ENCODE peak calls at places on chromosomes 13 and 19, in nine cellular contexts. One of them, this sample, is unnamed.

GRCh38 chr13:20713751-20714150 is 10.3 kb downstream of the IL17D start:
- DNase-seq in B cell: no peak
- DNase-seq in heart right ventricle: no peak
- DNase-seq in glutamatergic neuron: no peak
- DNase-seq in epithelial cell of esophagus: no peak
- DNase-seq in left lung: no peak
- DNase-seq in BE2C: no peak
- DNase-seq in AG04450: no peak
- DNase-seq in breast epithelium: no peak
- DNase-seq in this sample: no peak

GRCh38 chr19:17234911-17235617 is 9.0 kb downstream of the OCEL1 start:
- DNase-seq in B cell: peak; percentile 80
- DNase-seq in heart right ventricle: peak; percentile 50
- DNase-seq in glutamatergic neuron: no peak
- DNase-seq in epithelial cell of esophagus: peak; percentile 69
- DNase-seq in left lung: peak; percentile 57
- DNase-seq in BE2C: peak; percentile 55
- DNase-seq in AG04450: no peak
- DNase-seq in breast epithelium: no peak
- DNase-seq in this sample: peak; percentile 81

GRCh38 chr13:50375792-50376191 is 360.5 kb downstream of the KCNRG start:
- DNase-seq in B cell: no peak
- DNase-seq in heart right ventricle: no peak
- DNase-seq in glutamatergic neuron: no peak
- DNase-seq in epithelial cell of esophagus: peak; percentile 69
- DNase-seq in left lung: no peak
- DNase-seq in BE2C: no peak
- DNase-seq in AG04450: no peak
- DNase-seq in breast epithelium: no peak
- DNase-seq in this sample: no peak

GRCh38 chr19:5686326-5686646 is 3.8 kb upstream of the RPL36 start:
- DNase-seq in B cell: no peak
- DNase-seq in heart right ventricle: no peak
- DNase-seq in glutamatergic neuron: no peak
- DNase-seq in epithelial cell of esophagus: no peak
- DNase-seq in left lung: no peak
- DNase-seq in BE2C: no peak
- DNase-seq in AG04450: no peak
- DNase-seq in breast epithelium: no peak
- DNase-seq in this sample: no peak

GRCh38 chr19:43591904-43592772 is 3.8 kb downstream of the IRGQ start:
- DNase-seq in B cell: no peak
- DNase-seq in heart right ventricle: no peak
- DNase-seq in glutamatergic neuron: no peak
- DNase-seq in epithelial cell of esophagus: no peak
- DNase-seq in left lung: no peak
- DNase-seq in BE2C: no peak
- DNase-seq in AG04450: no peak
- DNase-seq in breast epithelium: no peak
- DNase-seq in this sample: no peak

GRCh38 chr19:2354670-2355069 is 5.4 kb upstream of the TMPRSS9 start:
- DNase-seq in B cell: no peak
- DNase-seq in heart right ventricle: no peak
- DNase-seq in glutamatergic neuron: no peak
- DNase-seq in epithelial cell of esophagus: no peak
- DNase-seq in left lung: no peak
- DNase-seq in BE2C: peak; percentile 36
- DNase-seq in AG04450: no peak
- DNase-seq in breast epithelium: no peak
- DNase-seq in this sample: no peak

GRCh38 chr19:48553676-48554384 is 1.9 kb downstream of the SULT2B1 start:
- DNase-seq in B cell: no peak
- DNase-seq in heart right ventricle: peak; percentile 15
- DNase-seq in glutamatergic neuron: no peak
- DNase-seq in epithelial cell of esophagus: no peak
- DNase-seq in left lung: peak; percentile 72
- DNase-seq in BE2C: peak; percentile 36
- DNase-seq in AG04450: no peak
- DNase-seq in breast epithelium: no peak
- DNase-seq in this sample: no peak

GRCh38 chr13:46982856-46983582 is 86.2 kb upstream of the HTR2A start:
- DNase-seq in B cell: peak; percentile 48
- DNase-seq in heart right ventricle: no peak
- DNase-seq in glutamatergic neuron: no peak
- DNase-seq in epithelial cell of esophagus: no peak
- DNase-seq in left lung: no peak
- DNase-seq in BE2C: no peak
- DNase-seq in AG04450: no peak
- DNase-seq in breast epithelium: no peak
- DNase-seq in this sample: peak; percentile 69

GRCh38 chr13:50140153-50140552 is 124.9 kb downstream of the KCNRG start:
- DNase-seq in B cell: no peak
- DNase-seq in heart right ventricle: no peak
- DNase-seq in glutamatergic neuron: no peak
- DNase-seq in epithelial cell of esophagus: no peak
- DNase-seq in left lung: no peak
- DNase-seq in BE2C: no peak
- DNase-seq in AG04450: no peak
- DNase-seq in breast epithelium: no peak
- DNase-seq in this sample: no peak

GRCh38 chr19:49056101-49056901 is 1.2 kb downstream of the CGB7 start:
- DNase-seq in B cell: peak; percentile 92
- DNase-seq in heart right ventricle: peak; percentile 66
- DNase-seq in glutamatergic neuron: peak; percentile 75
- DNase-seq in epithelial cell of esophagus: peak; percentile 68
- DNase-seq in left lung: peak; percentile 64
- DNase-seq in BE2C: peak; percentile 68
- DNase-seq in AG04450: no peak
- DNase-seq in breast epithelium: no peak
- DNase-seq in this sample: peak; percentile 84

GRCh38 chr19:40523322-40524047 is 53.2 kb upstream of the SHKBP1 start:
- DNase-seq in B cell: no peak
- DNase-seq in heart right ventricle: peak; percentile 35
- DNase-seq in glutamatergic neuron: peak; percentile 87
- DNase-seq in epithelial cell of esophagus: peak; percentile 72
- DNase-seq in left lung: peak; percentile 36
- DNase-seq in BE2C: peak; percentile 88
- DNase-seq in AG04450: no peak
- DNase-seq in breast epithelium: no peak
- DNase-seq in this sample: peak; percentile 68
- TF ChIP-seq CTCF in B cell: no peak
- TF ChIP-seq CTCF in heart right ventricle: no peak
- TF ChIP-seq CTCF in glutamatergic neuron: peak; percentile 73
- TF ChIP-seq CTCF in epithelial cell of esophagus: peak; percentile 74
- TF ChIP-seq CTCF in left lung: no peak
- TF ChIP-seq CTCF in BE2C: peak; percentile 95
- TF ChIP-seq CTCF in AG04450: peak; percentile 68
- TF ChIP-seq CTCF in breast epithelium: peak; percentile 39
- TF ChIP-seq CTCF in this sample: peak; percentile 73

DNA sequence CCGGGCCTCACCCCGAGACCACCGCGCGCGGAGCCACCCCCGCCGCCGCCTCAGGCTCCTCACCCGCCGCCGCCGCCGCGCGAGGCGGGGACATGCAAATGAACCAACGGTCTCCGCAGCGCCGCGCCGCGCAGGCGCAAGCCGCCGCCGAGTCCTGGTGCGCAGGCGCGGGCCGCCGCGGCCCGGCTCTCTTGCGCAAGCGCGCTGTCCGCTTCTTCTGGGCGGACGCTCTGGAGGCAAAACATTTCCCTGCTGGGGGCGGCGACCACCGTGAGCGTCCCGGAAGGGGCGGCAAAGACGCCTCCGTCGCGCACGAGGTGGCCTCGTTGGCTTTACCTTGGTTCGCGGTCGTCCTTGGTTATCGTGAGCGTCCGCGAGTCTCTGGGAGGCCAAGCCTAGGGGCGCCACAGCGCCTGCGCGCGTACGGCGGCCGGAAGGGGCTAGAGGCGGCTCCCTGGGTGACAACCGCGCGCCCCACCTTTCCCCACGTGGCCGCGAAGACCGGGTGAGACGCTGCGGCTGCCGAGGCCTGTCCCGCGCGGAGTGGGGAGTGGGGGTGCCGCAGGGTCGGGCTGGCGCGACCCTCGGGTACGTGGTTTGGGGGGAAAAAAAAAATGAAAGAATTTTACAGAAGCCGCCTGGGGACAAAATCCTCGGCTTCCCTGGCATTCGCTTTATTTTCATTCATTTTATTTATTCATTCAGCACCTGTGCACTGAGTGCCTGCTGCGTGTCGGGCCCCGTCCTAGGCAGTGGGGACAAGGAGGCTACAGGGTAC is at the start of the genes ARMC6 and SUGP2:
- DNase-seq in B cell: peak; percentile 100
- DNase-seq in heart right ventricle: peak; percentile 87
- DNase-seq in glutamatergic neuron: peak; percentile 88
- DNase-seq in epithelial cell of esophagus: peak; percentile 87
- DNase-seq in left lung: peak; percentile 88
- DNase-seq in BE2C: peak; percentile 94
- DNase-seq in AG04450: peak; percentile 53
- DNase-seq in breast epithelium: peak; percentile 75
- DNase-seq in this sample: peak; percentile 99
- TF ChIP-seq CTCF in B cell: no peak
- TF ChIP-seq CTCF in heart right ventricle: no peak
- TF ChIP-seq CTCF in glutamatergic neuron: no peak
- TF ChIP-seq CTCF in epithelial cell of esophagus: peak; percentile 9
- TF ChIP-seq CTCF in left lung: no peak
- TF ChIP-seq CTCF in BE2C: no peak
- TF ChIP-seq CTCF in AG04450: no peak
- TF ChIP-seq CTCF in breast epithelium: peak; percentile 8
- TF ChIP-seq CTCF in this sample: no peak

GRCh38 chr13:110689041-110689440 is 16.9 kb downstream of the CARS2 start:
- DNase-seq in B cell: no peak
- DNase-seq in heart right ventricle: no peak
- DNase-seq in glutamatergic neuron: no peak
- DNase-seq in epithelial cell of esophagus: no peak
- DNase-seq in left lung: no peak
- DNase-seq in BE2C: no peak
- DNase-seq in AG04450: no peak
- DNase-seq in breast epithelium: no peak
- DNase-seq in this sample: no peak

GRCh38 chr13:110689711-110690110 is 16.2 kb downstream of the CARS2 start:
- DNase-seq in B cell: no peak
- DNase-seq in heart right ventricle: no peak
- DNase-seq in glutamatergic neuron: no peak
- DNase-seq in epithelial cell of esophagus: no peak
- DNase-seq in left lung: no peak
- DNase-seq in BE2C: no peak
- DNase-seq in AG04450: no peak
- DNase-seq in breast epithelium: no peak
- DNase-seq in this sample: no peak

GRCh38 chr13:110685305-110685704 is 20.6 kb downstream of the CARS2 start:
- DNase-seq in B cell: no peak
- DNase-seq in heart right ventricle: no peak
- DNase-seq in glutamatergic neuron: no peak
- DNase-seq in epithelial cell of esophagus: no peak
- DNase-seq in left lung: no peak
- DNase-seq in BE2C: no peak
- DNase-seq in AG04450: no peak
- DNase-seq in breast epithelium: no peak
- DNase-seq in this sample: no peak

GRCh38 chr13:110687736-110688135 is 18.2 kb downstream of the CARS2 start:
- DNase-seq in B cell: no peak
- DNase-seq in heart right ventricle: no peak
- DNase-seq in glutamatergic neuron: no peak
- DNase-seq in epithelial cell of esophagus: no peak
- DNase-seq in left lung: no peak
- DNase-seq in BE2C: no peak
- DNase-seq in AG04450: no peak
- DNase-seq in breast epithelium: no peak
- DNase-seq in this sample: no peak

GRCh38 chr13:110690516-110690915 is 15.4 kb downstream of the CARS2 start:
- DNase-seq in B cell: no peak
- DNase-seq in heart right ventricle: no peak
- DNase-seq in glutamatergic neuron: no peak
- DNase-seq in epithelial cell of esophagus: no peak
- DNase-seq in left lung: no peak
- DNase-seq in BE2C: no peak
- DNase-seq in AG04450: no peak
- DNase-seq in breast epithelium: no peak
- DNase-seq in this sample: no peak
- TF ChIP-seq CTCF in B cell: no peak
- TF ChIP-seq CTCF in heart right ventricle: no peak
- TF ChIP-seq CTCF in glutamatergic neuron: no peak
- TF ChIP-seq CTCF in epithelial cell of esophagus: no peak
- TF ChIP-seq CTCF in left lung: no peak
- TF ChIP-seq CTCF in BE2C: no peak
- TF ChIP-seq CTCF in AG04450: no peak
- TF ChIP-seq CTCF in breast epithelium: no peak
- TF ChIP-seq CTCF in this sample: no peak

GRCh38 chr13:27280009-27280646 is 9.5 kb downstream of the RASL11A start:
- DNase-seq in B cell: no peak
- DNase-seq in heart right ventricle: no peak
- DNase-seq in glutamatergic neuron: no peak
- DNase-seq in epithelial cell of esophagus: no peak
- DNase-seq in left lung: no peak
- DNase-seq in BE2C: no peak
- DNase-seq in AG04450: no peak
- DNase-seq in breast epithelium: no peak
- DNase-seq in this sample: no peak

GRCh38 chr13:27281420-27281819 is 10.8 kb downstream of the RASL11A start:
- DNase-seq in B cell: no peak
- DNase-seq in heart right ventricle: no peak
- DNase-seq in glutamatergic neuron: no peak
- DNase-seq in epithelial cell of esophagus: no peak
- DNase-seq in left lung: no peak
- DNase-seq in BE2C: no peak
- DNase-seq in AG04450: no peak
- DNase-seq in breast epithelium: no peak
- DNase-seq in this sample: no peak

GRCh38 chr13:27280841-27281240 is 10.2 kb downstream of the RASL11A start:
- DNase-seq in B cell: no peak
- DNase-seq in heart right ventricle: no peak
- DNase-seq in glutamatergic neuron: no peak
- DNase-seq in epithelial cell of esophagus: no peak
- DNase-seq in left lung: no peak
- DNase-seq in BE2C: no peak
- DNase-seq in AG04450: no peak
- DNase-seq in breast epithelium: no peak
- DNase-seq in this sample: no peak

GRCh38 chr13:27288397-27288796 is 17.8 kb downstream of the RASL11A start:
- DNase-seq in B cell: no peak
- DNase-seq in heart right ventricle: no peak
- DNase-seq in glutamatergic neuron: no peak
- DNase-seq in epithelial cell of esophagus: no peak
- DNase-seq in left lung: no peak
- DNase-seq in BE2C: no peak
- DNase-seq in AG04450: no peak
- DNase-seq in breast epithelium: no peak
- DNase-seq in this sample: no peak

GRCh38 chr13:27283906-27284523 is 13.4 kb downstream of the RASL11A start:
- DNase-seq in B cell: peak; percentile 46
- DNase-seq in heart right ventricle: no peak
- DNase-seq in glutamatergic neuron: no peak
- DNase-seq in epithelial cell of esophagus: peak; percentile 15
- DNase-seq in left lung: no peak
- DNase-seq in BE2C: no peak
- DNase-seq in AG04450: no peak
- DNase-seq in breast epithelium: no peak
- DNase-seq in this sample: no peak
- TF ChIP-seq CTCF in B cell: peak; percentile 28
- TF ChIP-seq CTCF in heart right ventricle: no peak
- TF ChIP-seq CTCF in glutamatergic neuron: no peak
- TF ChIP-seq CTCF in epithelial cell of esophagus: peak; percentile 22
- TF ChIP-seq CTCF in left lung: peak; percentile 22
- TF ChIP-seq CTCF in BE2C: peak; percentile 42
- TF ChIP-seq CTCF in AG04450: peak; percentile 39
- TF ChIP-seq CTCF in breast epithelium: no peak
- TF ChIP-seq CTCF in this sample: peak; percentile 41

GRCh38 chr19:23823952-23824389 is 65.3 kb upstream of the ZNF681 start:
- DNase-seq in B cell: no peak
- DNase-seq in heart right ventricle: no peak
- DNase-seq in glutamatergic neuron: peak; percentile 32
- DNase-seq in epithelial cell of esophagus: peak; percentile 7
- DNase-seq in left lung: no peak
- DNase-seq in BE2C: peak; percentile 17
- DNase-seq in AG04450: no peak
- DNase-seq in breast epithelium: no peak
- DNase-seq in this sample: no peak
- TF ChIP-seq CTCF in B cell: peak; percentile 34
- TF ChIP-seq CTCF in heart right ventricle: no peak
- TF ChIP-seq CTCF in glutamatergic neuron: peak; percentile 22
- TF ChIP-seq CTCF in epithelial cell of esophagus: peak; percentile 12
- TF ChIP-seq CTCF in left lung: no peak
- TF ChIP-seq CTCF in BE2C: peak; percentile 47
- TF ChIP-seq CTCF in AG04450: no peak
- TF ChIP-seq CTCF in breast epithelium: no peak
- TF ChIP-seq CTCF in this sample: peak; percentile 12

This sample was measured in GM10248.